ENCODE peak calls at places on chromosomes 4 and X, in seven cellular contexts. J is IMR-90; A is nucleus accumbens; E is psoas muscle; H is activated CD8-positive, alpha-beta memory T cell treated with anti-CD3 and anti-CD28 coated beads, Interleukin-2, amount 50 U/mL, for 48 hours; C is activated gamma-delta T cell treated with Interleukin-2 at 50 U/mL for 16 hours; Z is RPMI7951. S is an unnamed sample.

GRCh38 chr4:95124906-95125504 is 367.2 kb downstream of the BMPR1B start:
- DNase-seq in H (no peak), J (peak; percentile 76), A (no peak), C (no peak), Z (peak; percentile 49), E (no peak), S (no peak)

GRCh38 chr4:23022032-23022431 is 329.3 kb downstream of the GBA3 start:
- DNase-seq in E (no peak), A (no peak), J (peak; percentile 9), Z (peak; percentile 84), H (no peak), C (no peak), S (no peak)

GRCh38 chr4:67700119-67700873 is 659 bp downstream of the UBA6 start:
- DNase-seq in J (peak; percentile 27), C (no peak), Z (peak; percentile 42), H (no peak), E (no peak), A (no peak), S (no peak)

GRCh38 chr4:159455675-159456235 is 352.9 kb downstream of the RAPGEF2 start:
- DNase-seq in H (no peak), A (no peak), Z (peak; percentile 49), C (no peak), E (no peak), J (peak; percentile 55), S (no peak)

GRCh38 chr4:80036949-80037348 is 36.1 kb downstream of the ANTXR2 start:
- DNase-seq in A (no peak), Z (peak; percentile 58), E (no peak), C (no peak), H (no peak), J (peak; percentile 77), S (no peak)

GRCh38 chrX:16488959-16489358 is 161.0 kb upstream of the S100G start:
- DNase-seq in J (peak; percentile 41), H (no peak), A (no peak), E (no peak), C (no peak), Z (no peak), S (no peak)

GRCh38 chrX:6981718-6982406 is 165.7 kb upstream of the STS start:
- DNase-seq in H (no peak), Z (no peak), E (no peak), J (no peak), C (no peak), A (no peak), S (no peak)

GRCh38 chr4:38413524-38414341 is 250.3 kb upstream of the KLF3 start:
- DNase-seq in J (no peak), A (no peak), C (no peak), H (no peak), E (no peak), Z (no peak), S (no peak)

GRCh38 chr4:40665844-40666243 is 36.2 kb upstream of the RBM47 start:
- DNase-seq in A (no peak), H (no peak), C (no peak), E (no peak), Z (no peak), J (no peak), S (no peak)

GRCh38 chr4:32831104-32831503 is 2110.9 kb downstream of the PCDH7 start:
- DNase-seq in C (no peak), A (no peak), H (no peak), Z (no peak), J (no peak), E (no peak), S (no peak)

GRCh38 chr4:173301518-173302201 is 32.5 kb downstream of the HMGB2 start:
- DNase-seq in H (no peak), C (no peak), Z (peak; percentile 39), J (peak; percentile 66), A (no peak), E (no peak), S (no peak)

GRCh38 chrX:25049347-25049746 is 33.6 kb upstream of the ARX start:
- DNase-seq in E (no peak), Z (peak; percentile 14), A (no peak), C (no peak), H (no peak), J (no peak), S (no peak)

GRCh38 chr4:153706519-153706918 is 22.4 kb downstream of the TLR2 start:
- DNase-seq in J (no peak), Z (no peak), H (no peak), C (no peak), E (no peak), A (no peak), S (no peak)